ENCODE peak calls at places on chromosomes 13 and 19, in five cellular contexts. O is cardiac muscle cell; H is hepatocyte; D is cardiac fibroblast; T is activated CD8-positive, alpha-beta T cell treated with anti-CD3 and anti-CD28 coated beads for 36 hours. J is an unnamed sample.
A peak's percentile ranks its signal among the peaks of the same experiment; 100 is the strongest.

GRCh38 chr19:14661372-14661924 is 13.2 kb downstream of the ADGRE3 start:
- DNase-seq in O (no peak), T (no peak), H (no peak), D (no peak), J (no peak)

GRCh38 chr19:9819590-9819898 is 665 bp upstream of the FBXL12 start:
- DNase-seq in T (no peak), D (no peak), H (no peak), O (no peak), J (no peak)

GRCh38 chr19:12801466-12802266 is at the start of the genes PRDX2 and THSD8:
- DNase-seq in H (peak; percentile 92), T (peak; percentile 81), D (peak; percentile 67), O (peak; percentile 86), J (peak; percentile 84)

GRCh38 chr13:76936736-76937135 is 11.6 kb upstream of the ACOD1 start:
- DNase-seq in H (no peak), O (no peak), D (peak; percentile 48), T (no peak), J (no peak)

GRCh38 chr19:22807061-22807835 is 23.3 kb upstream of the ZNF99 start:
- DNase-seq in T (no peak), O (no peak), D (no peak), H (no peak), J (no peak)

GRCh38 chr19:4507150-4507452 is 11.2 kb downstream of the PLIN4 start:
- DNase-seq in O (no peak), D (no peak), H (no peak), T (no peak), J (no peak)

GRCh38 chr13:27014406-27015359 is 156.9 kb downstream of the USP12 start:
- DNase-seq in H (no peak), T (no peak), D (no peak), O (no peak), J (no peak)

GRCh38 chr19:10365518-10365917 is 14.9 kb downstream of the TYK2 start:
- DNase-seq in H (no peak), O (no peak), D (no peak), T (no peak), J (no peak)

GRCh38 chr13:35764359-35765015 is 288.0 kb upstream of the MAB21L1 start:
- DNase-seq in H (no peak), T (no peak), D (no peak), O (no peak), J (no peak)

GRCh38 chr13:47133024-47133445 is 236.2 kb upstream of the HTR2A start:
- DNase-seq in H (no peak), O (no peak), D (peak; percentile 5), T (no peak), J (no peak)

GRCh38 chr13:109718726-109719125 is 67.7 kb downstream of the IRS2 start:
- DNase-seq in T (no peak), D (no peak), O (no peak), H (no peak), J (no peak)

GRCh38 chr13:31166591-31166990 is 4.9 kb upstream of the HSPH1 start:
- DNase-seq in O (no peak), H (no peak), T (no peak), D (no peak), J (no peak)

GRCh38 chr13:31159306-31159705 is 2.4 kb downstream of the HSPH1 start:
- DNase-seq in O (no peak), D (no peak), H (no peak), T (peak; percentile 13), J (no peak)

GRCh38 chr13:31160857-31161582 is 684 bp downstream of the HSPH1 start:
- DNase-seq in H (peak; percentile 83), T (peak; percentile 82), O (peak; percentile 85), D (peak; percentile 73), J (peak; percentile 38)

GRCh38 chr13:31162151-31163008 is 676 bp upstream of the HSPH1 start:
- DNase-seq in T (peak; percentile 98), D (peak; percentile 99), O (peak; percentile 99), H (peak; percentile 97), J (peak; percentile 83)

DNA sequence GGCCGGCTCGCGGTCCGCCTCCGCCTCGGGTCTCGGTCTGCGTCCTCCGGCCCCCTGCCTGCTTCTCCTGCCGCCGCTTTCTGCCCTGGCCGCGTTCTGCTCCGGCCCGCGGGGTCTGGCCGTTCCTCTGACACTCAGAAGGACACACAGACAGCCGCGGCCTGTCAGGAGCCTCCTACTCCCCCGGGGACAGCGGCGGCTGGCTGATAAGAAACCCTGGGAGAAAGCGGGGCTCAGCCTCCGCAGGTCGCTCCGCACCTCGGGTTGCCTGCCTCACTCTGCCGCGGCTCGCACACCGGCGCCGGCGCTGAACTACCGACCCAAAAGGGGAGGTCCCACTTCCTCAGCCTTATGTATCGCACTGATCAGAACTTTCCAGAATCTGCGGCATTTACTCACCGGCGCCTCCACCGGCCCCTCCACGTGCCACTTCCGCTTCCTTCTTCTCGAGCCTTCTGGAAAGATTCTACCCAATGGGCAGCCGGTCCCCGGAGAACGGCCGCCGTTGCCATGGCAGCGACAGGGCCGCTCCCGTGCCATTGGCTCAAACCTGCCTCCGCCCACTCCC is at the start of gene HSPH1:
- DNase-seq in T (peak; percentile 99), H (peak; percentile 99), D (peak; percentile 99), O (peak; percentile 99), J (peak; percentile 94)
- TF ChIP-seq CTCF in T (no peak), H (peak; percentile 19), D (no peak), O (peak; percentile 28), J (peak; percentile 37)

DNA sequence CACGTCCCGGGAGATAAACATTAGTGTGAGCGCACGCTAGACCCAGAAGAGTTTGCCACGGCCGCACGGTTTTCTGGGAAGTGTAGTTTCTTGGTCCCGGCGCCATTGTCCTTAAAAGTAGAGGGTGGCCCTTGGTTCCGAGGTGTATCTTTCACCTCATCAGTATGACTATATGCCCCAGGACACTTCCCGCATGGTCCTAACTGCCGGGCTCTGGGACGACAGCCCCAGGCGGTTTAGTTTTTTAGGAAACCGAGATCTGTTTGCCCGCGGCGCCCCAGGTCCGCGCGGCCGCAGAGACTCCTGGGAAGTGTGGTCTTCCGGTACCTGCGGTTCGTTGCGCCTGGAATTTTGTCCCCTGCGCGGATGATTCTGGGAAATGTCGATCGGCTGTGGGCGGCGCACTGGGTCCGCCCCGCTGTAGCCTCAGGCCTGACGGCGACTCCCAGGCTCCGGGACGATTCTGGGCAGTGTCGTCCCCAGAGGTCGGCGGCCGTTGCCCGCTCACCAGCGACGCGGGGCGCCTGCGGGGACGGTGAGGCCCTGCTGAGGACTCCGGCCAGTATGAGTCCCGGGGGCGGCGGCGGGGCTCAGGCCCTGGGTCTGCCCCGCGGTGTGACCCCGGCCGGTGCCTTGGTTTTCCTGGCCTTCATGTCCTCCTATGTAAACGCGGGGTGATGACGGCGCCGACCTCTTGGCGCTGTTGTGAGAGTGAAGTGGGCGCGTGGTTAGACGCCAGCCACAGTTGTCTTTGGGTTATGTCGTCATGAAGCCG is at the start of gene ZNF181:
- DNase-seq in O (peak; percentile 94), D (peak; percentile 93), T (peak; percentile 93), H (peak; percentile 94), J (peak; percentile 75)
- TF ChIP-seq CTCF in O (no peak), D (no peak), T (no peak), H (no peak), J (no peak)

DNA sequence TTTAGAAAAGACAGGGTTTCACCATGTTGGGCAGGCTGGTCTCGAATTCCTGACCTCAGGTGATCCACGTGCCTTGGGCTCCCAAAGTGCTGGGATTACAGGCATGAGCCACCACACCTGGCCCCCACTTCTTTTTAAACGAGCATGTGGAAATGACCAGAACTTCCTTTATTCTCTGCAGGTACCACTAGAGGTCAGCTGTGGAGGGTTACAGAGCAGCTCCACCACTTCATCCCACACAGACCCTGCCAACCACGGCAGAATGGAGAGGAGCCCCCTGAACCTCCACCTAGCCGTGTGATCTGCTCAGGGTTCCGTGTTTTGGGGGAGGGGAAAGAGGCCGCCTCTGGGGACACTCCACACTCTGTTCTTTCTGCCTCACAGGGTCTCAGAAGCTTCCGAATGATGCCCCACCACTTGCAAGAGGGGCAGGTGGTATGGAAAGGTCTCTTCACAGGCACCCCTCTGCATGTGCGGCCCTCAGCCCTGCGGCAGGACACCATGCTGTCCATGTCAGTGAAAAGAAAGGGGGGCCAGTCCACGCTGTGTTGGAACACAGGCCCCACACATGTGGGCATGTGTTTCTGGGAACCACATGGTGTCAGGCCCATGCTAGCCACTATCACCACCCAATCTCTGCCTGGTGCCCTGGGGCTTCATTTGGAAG is 465.0 kb downstream of the TSHZ3 start:
- DNase-seq in O (no peak), H (no peak), T (no peak), D (no peak), J (no peak)
- TF ChIP-seq CTCF in O (no peak), H (no peak), T (no peak), D (no peak), J (peak; percentile 20)

DNA sequence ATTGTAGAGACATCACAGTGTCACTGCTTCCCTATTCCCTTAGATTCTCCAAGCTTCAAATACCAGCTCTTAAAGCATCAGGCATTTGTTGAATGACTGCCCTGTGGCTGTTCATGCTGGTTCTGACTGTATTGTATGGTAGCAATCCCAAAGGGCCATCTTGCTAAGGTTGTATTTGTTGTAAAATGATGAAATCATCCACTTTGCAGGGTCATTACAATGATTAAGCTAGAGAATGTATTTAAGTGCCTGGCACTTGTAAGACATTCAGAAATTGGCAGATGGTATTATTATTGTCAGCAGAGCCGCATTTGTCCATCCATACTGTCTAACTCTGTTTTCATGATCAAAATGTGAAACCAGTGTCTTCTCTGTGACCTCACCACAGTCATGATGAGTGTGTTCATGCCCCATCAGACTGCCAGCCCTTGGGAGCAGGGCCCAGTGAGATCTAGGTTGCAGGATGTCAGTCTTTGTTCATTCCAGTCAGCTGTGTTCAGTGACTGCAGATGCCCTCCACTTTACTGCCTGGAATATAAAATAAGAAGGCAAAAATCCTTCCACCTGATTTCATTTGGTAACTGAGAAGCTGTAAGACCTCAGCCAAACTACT is 86.1 kb downstream of the DHRS12 start:
- DNase-seq in O (no peak), D (peak; percentile 50), H (no peak), T (no peak), J (no peak)
- TF ChIP-seq CTCF in O (no peak), D (no peak), H (no peak), T (no peak), J (no peak)

GRCh38 chr13:97258801-97259200 is 36.7 kb downstream of the MBNL2 start:
- DNase-seq in D (peak; percentile 57), O (peak; percentile 57), H (no peak), T (no peak), J (no peak)
- TF ChIP-seq CTCF in D (no peak), O (no peak), H (no peak), T (no peak), J (no peak)

GRCh38 chr13:36848228-36848982 is 29.4 kb downstream of the RFXAP start:
- DNase-seq in O (peak; percentile 16), T (peak; percentile 34), D (peak; percentile 30), H (no peak), J (no peak)
- TF ChIP-seq CTCF in O (no peak), T (no peak), D (no peak), H (peak; percentile 17), J (peak; percentile 21)

DNA sequence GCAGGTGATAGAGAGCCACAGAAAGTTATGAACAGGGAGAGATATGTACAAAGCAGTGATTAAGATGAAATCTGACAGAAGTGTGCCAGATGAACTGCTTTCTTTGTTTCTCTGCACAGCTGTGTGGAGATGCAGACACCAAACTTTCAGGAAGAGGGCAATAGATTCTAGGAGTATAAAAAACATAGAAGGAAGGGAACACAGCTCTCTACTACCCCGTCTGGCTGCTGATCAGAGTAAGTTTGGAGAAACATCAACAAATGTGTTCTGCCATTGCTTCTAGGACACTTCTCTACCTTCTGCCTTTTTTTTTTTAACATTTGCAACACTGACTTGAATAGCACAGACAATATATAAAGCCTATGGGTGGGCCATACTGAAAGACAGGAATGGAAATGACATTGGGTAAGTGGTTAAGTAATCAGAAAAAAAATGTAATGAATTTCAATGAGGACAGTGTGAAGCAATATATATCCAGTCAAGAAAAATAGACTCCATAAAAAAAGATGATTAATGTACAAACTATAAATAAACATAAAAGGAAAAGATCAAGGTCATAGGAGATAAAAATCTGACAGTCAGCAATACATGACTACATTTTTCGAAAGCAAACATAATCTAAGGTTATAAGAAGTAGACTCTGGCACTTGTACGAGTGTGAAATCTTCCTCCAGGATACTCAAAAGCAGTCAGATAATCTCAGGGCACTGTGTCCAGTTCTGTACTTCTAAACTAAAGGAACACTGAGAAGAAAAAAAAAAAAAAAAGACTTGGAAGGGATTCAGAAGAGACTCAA is 21.4 kb downstream of the NUFIP1 start:
- DNase-seq in O (peak; percentile 68), H (peak; percentile 33), D (peak; percentile 57), T (no peak), J (no peak)
- TF ChIP-seq CTCF in O (peak; percentile 52), H (peak; percentile 41), D (peak; percentile 29), T (no peak), J (no peak)

J was measured in progenitor cell of endocrine pancreas.